ENCODE peak calls at places on chromosomes 16 and 17, in eight cellular contexts. R is GM23248, Q is transverse colon, H is MM.1S, D is kidney, S is prostate gland, K is right lobe of liver, J is left lung. N is an unnamed sample.

GRCh38 chr16:71552698-71553503 is 24.0 kb downstream of the TAT start:
- DNase-seq in R (no peak), Q (no peak), H (no peak), D (no peak), S (no peak), K (no peak), J (no peak), N (no peak)

GRCh38 chr17:44781553-44782348 is 23.0 kb downstream of the ADAM11 start:
- DNase-seq in R (no peak), Q (no peak), H (no peak), D (peak; percentile 69), S (no peak), K (no peak), J (no peak), N (no peak)

GRCh38 chr16:596736-597060 is 6.8 kb downstream of the RAB40C start:
- DNase-seq in R (no peak), Q (no peak), H (no peak), D (no peak), S (no peak), K (no peak), J (no peak), N (no peak)

GRCh38 chr17:39196820-39197331 is 593 bp downstream of the CACNB1 start:
- DNase-seq in R (peak; percentile 63), Q (peak; percentile 53), H (peak; percentile 90), D (peak; percentile 82), S (no peak), K (no peak), J (peak; percentile 81), N (peak; percentile 79)

GRCh38 chr16:52812945-52813556 is 239.6 kb downstream of the CHD9NB start:
- DNase-seq in R (peak; percentile 25), Q (no peak), H (no peak), D (no peak), S (no peak), K (no peak), J (no peak), N (no peak)

GRCh38 chr17:601462-602303 is 113.0 kb downstream of the VPS53 start:
- DNase-seq in R (peak; percentile 50), Q (peak; percentile 28), H (no peak), D (no peak), S (no peak), K (no peak), J (no peak), N (no peak)

GRCh38 chr17:1640329-1641064 is 5.0 kb downstream of the SCARF1 start:
- DNase-seq in R (no peak), Q (no peak), H (no peak), D (no peak), S (no peak), K (no peak), J (no peak), N (no peak)

GRCh38 chr16:19753815-19754643 is 36.0 kb downstream of the IQCK start:
- DNase-seq in R (peak; percentile 47), Q (peak; percentile 14), H (no peak), D (no peak), S (peak; percentile 28), K (no peak), J (no peak), N (no peak)

GRCh38 chr17:40862985-40863733 is 3.9 kb downstream of the KRT12 start:
- DNase-seq in R (no peak), Q (no peak), H (no peak), D (no peak), S (no peak), K (no peak), J (no peak), N (no peak)

GRCh38 chr17:2060681-2061440 is 6.0 kb downstream of the HIC1 start:
- DNase-seq in R (no peak), Q (no peak), H (no peak), D (peak; percentile 81), S (no peak), K (no peak), J (no peak), N (no peak)

GRCh38 chr17:38676706-38677504 is 2.1 kb upstream of the EPOP start:
- DNase-seq in R (peak; percentile 87), Q (peak; percentile 87), H (peak; percentile 83), D (peak; percentile 88), S (peak; percentile 75), K (peak; percentile 79), J (peak; percentile 86), N (peak; percentile 46)

GRCh38 chr16:73199214-73199613 is 151.3 kb upstream of the ZFHX3 start:
- DNase-seq in R (no peak), Q (no peak), H (no peak), D (no peak), S (no peak), K (no peak), J (no peak), N (no peak)

GRCh38 chr17:72444517-72445054 is 323.8 kb downstream of the SOX9 start:
- DNase-seq in R (no peak), Q (no peak), H (no peak), D (no peak), S (no peak), K (no peak), J (no peak), N (no peak)

GRCh38 chr17:74760404-74761105 is 12.1 kb downstream of the NHERF1 start:
- DNase-seq in R (no peak), Q (no peak), H (no peak), D (no peak), S (peak; percentile 64), K (peak; percentile 81), J (no peak), N (no peak)

GRCh38 chr17:43591750-43592562 is 45.8 kb upstream of the ETV4 start:
- DNase-seq in R (peak; percentile 86), Q (peak; percentile 39), H (no peak), D (peak; percentile 86), S (no peak), K (peak; percentile 53), J (peak; percentile 69), N (peak; percentile 11)

GRCh38 chr16:19210968-19211367 is 42.9 kb downstream of the SYT17 start:
- DNase-seq in R (no peak), Q (no peak), H (no peak), D (no peak), S (no peak), K (no peak), J (no peak), N (no peak)

GRCh38 chr16:739560-740458 is 988 bp downstream of the CIAO3 start:
- DNase-seq in R (no peak), Q (no peak), H (no peak), D (no peak), S (no peak), K (no peak), J (no peak), N (no peak)

GRCh38 chr17:44741316-44741715 is 17.5 kb upstream of the ADAM11 start:
- DNase-seq in R (no peak), Q (no peak), H (no peak), D (no peak), S (no peak), K (no peak), J (no peak), N (no peak)

GRCh38 chr17:2068589-2069051 is 13.7 kb downstream of the HIC1 start:
- DNase-seq in R (peak; percentile 63), Q (no peak), H (no peak), D (peak; percentile 79), S (no peak), K (no peak), J (no peak), N (no peak)

GRCh38 chr17:4150106-4150505 is 7.1 kb downstream of the CYB5D2 start:
- DNase-seq in R (no peak), Q (no peak), H (no peak), D (no peak), S (no peak), K (no peak), J (no peak), N (no peak)
- H3K4me1 ChIP-seq in R (peaks cover 17% of the 10 kb centered on the region), Q (no peaks in the 10 kb centered on the region), H (no peaks in the 10 kb centered on the region), D (no peaks in the 10 kb centered on the region), S (no peaks in the 10 kb centered on the region), K (no peaks in the 10 kb centered on the region), J (no peaks in the 10 kb centered on the region), N (no peaks in the 10 kb centered on the region)

GRCh38 chr17:77527836-77528505 is 387.2 kb downstream of the SEC14L1 start:
- DNase-seq in R (no peak), Q (no peak), H (no peak), D (no peak), S (no peak), K (no peak), J (no peak), N (no peak)
- H3K27ac ChIP-seq in R (no peak overlapping the region), Q (no peak overlapping the region), H (no peak overlapping the region), D (no peak overlapping the region), S (no peak overlapping the region), K (no peak overlapping the region), J (no peak overlapping the region), N (no peak overlapping the region)

GRCh38 chr16:20911361-20911760 is 10.8 kb downstream of the LYRM1 start:
- DNase-seq in R (peak; percentile 88), Q (no peak), H (no peak), D (no peak), S (no peak), K (no peak), J (no peak), N (no peak)
- H3K4me3 ChIP-seq in R (peak overlapping the region; percentile 36), Q (no peak overlapping the region), H (no peak overlapping the region), D (no peak overlapping the region), S (no peak overlapping the region), K (no peak overlapping the region), J (no peak overlapping the region), N (no peak overlapping the region)

GRCh38 chr17:63446218-63446980 is at the start of gene CYB561:
- DNase-seq in R (peak; percentile 85), Q (peak; percentile 91), H (peak; percentile 68), D (peak; percentile 95), S (peak; percentile 87), K (peak; percentile 82), J (peak; percentile 84), N (peak; percentile 84)

GRCh38 chr17:63445571-63446217 is 412 bp downstream of the CYB561 start:
- DNase-seq in R (peak; percentile 84), Q (peak; percentile 62), H (peak; percentile 63), D (peak; percentile 87), S (peak; percentile 46), K (peak; percentile 55), J (no peak), N (no peak)

GRCh38 chr17:63447688-63448005 is 1.5 kb upstream of the CYB561 start:
- DNase-seq in R (no peak), Q (no peak), H (no peak), D (no peak), S (no peak), K (no peak), J (no peak), N (no peak)

GRCh38 chr17:63448655-63449054 is 2.5 kb upstream of the CYB561 start:
- DNase-seq in R (no peak), Q (no peak), H (no peak), D (no peak), S (no peak), K (no peak), J (no peak), N (no peak)

DNA sequence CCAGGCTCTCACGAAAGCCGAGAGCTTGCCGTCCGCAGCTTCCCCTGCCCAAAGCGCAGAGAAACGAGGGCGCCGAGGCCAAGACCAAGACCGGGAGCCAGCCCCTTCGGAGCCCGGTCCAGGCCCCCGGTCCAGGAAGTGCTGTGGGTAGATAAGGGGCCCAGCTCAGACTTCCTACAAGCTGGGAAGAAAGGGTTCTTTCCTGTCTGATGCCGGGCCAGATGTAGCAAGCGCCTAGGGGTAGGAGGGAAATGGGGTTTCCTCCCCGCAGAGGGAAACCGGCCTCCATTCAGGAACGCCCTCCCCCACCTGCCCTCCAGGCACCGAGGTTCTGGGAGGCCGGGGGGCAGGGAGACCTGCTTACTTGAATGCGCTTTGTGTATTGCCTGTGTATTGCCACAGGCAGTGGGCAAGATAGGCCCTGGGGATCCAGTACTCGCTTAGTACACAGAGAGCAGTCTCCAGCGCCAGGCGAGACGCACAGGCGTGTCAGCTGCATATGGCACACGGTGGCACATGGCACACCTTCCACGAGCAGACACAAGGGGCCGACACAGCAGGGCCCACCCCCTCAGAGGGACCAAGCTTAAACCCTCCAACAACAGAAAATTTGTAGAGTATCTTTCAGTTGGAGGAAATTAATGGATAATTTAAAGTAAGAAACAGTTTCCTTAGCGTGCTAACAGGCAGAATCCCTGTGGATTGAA is 1.0 kb upstream of the CYB561 start:
- DNase-seq in R (no peak), Q (peak; percentile 56), H (no peak), D (no peak), S (peak; percentile 58), K (no peak), J (no peak), N (no peak)
- H3K4me1 ChIP-seq in R (peaks cover 4% of the 10 kb centered on the region), Q (peaks cover 12% of the 10 kb centered on the region), H (peaks cover 4% of the 10 kb centered on the region), D (no peaks in the 10 kb centered on the region), S (peaks cover 14% of the 10 kb centered on the region), K (no peaks in the 10 kb centered on the region), J (peaks cover 54% of the 10 kb centered on the region), N (peaks cover 8% of the 10 kb centered on the region)

N was measured in ascending aorta.